ENCODE peak calls at places on chromosomes 11 and 22, in ten cellular contexts. U is CD4-positive, CD25-positive, alpha-beta regulatory T cell; G is astrocyte of the spinal cord; Q is posterior vena cava; R is CD8-positive, alpha-beta memory T cell; O is amniotic stem cell; W is ovary; J is left kidney; L is stimulated activated CD4-positive, alpha-beta T cell treated with anti-CD3 and anti-CD28 coated beads, Interleukin-12 subunit alpha, Interleukin-12 subunit beta, amount 100 ng/mL, for 4 hours; C is effector CD4-positive, alpha-beta T cell. S is an unnamed sample.

GRCh38 chr22:36197065-36197440 is 4.6 kb downstream of the APOL4 start:
- DNase-seq in U (no peak), G (peak), Q (no peak), R (no peak), O (peak), W (peak), J (peak), L (no peak), C (no peak), S (no peak)

GRCh38 chr11:68329993-68330699 is 17.8 kb downstream of the LRP5 start:
- DNase-seq in U (no peak), G (no peak), Q (no peak), R (no peak), O (no peak), W (no peak), J (peak), L (no peak), C (no peak), S (no peak)

GRCh38 chr22:20948989-20949388 is 18.1 kb upstream of the AIFM3 start:
- DNase-seq in U (no peak), G (no peak), Q (no peak), R (no peak), O (no peak), W (no peak), J (no peak), L (no peak), C (no peak), S (no peak)

GRCh38 chr11:70129051-70129592 is 51.0 kb downstream of the ANO1 start:
- DNase-seq in U (no peak), G (no peak), Q (no peak), R (no peak), O (no peak), W (no peak), J (no peak), L (no peak), C (no peak), S (no peak)

GRCh38 chr11:68441466-68442230 is 18.9 kb upstream of the PPP6R3 start:
- DNase-seq in U (no peak), G (peak), Q (no peak), R (no peak), O (peak), W (no peak), J (peak), L (no peak), C (no peak), S (no peak)

GRCh38 chr11:76086713-76087635 is 119.3 kb downstream of the WNT11 start:
- DNase-seq in U (no peak), G (peak), Q (no peak), R (no peak), O (no peak), W (no peak), J (no peak), L (no peak), C (no peak), S (no peak)

GRCh38 chr22:32355760-32356159 is 1.9 kb upstream of the RFPL3 start:
- DNase-seq in U (no peak), G (no peak), Q (no peak), R (no peak), O (no peak), W (no peak), J (peak), L (no peak), C (no peak), S (no peak)

GRCh38 chr11:1297576-1298473 is 11.6 kb downstream of the TOLLIP start:
- DNase-seq in U (no peak), G (no peak), Q (peak), R (no peak), O (no peak), W (peak), J (no peak), L (no peak), C (no peak), S (peak)

GRCh38 chr11:93838967-93839366 is 11.5 kb downstream of the VSTM5 start:
- DNase-seq in U (no peak), G (no peak), Q (no peak), R (no peak), O (no peak), W (no peak), J (no peak), L (no peak), C (no peak), S (no peak)

GRCh38 chr22:20243176-20243544 is 25.0 kb downstream of the RTN4R start:
- DNase-seq in U (no peak), G (no peak), Q (no peak), R (no peak), O (no peak), W (no peak), J (no peak), L (no peak), C (no peak), S (no peak)

GRCh38 chr11:82474876-82475275 is 258.8 kb downstream of the FAM181B start:
- DNase-seq in U (no peak), G (no peak), Q (no peak), R (no peak), O (no peak), W (no peak), J (no peak), L (no peak), C (no peak), S (no peak)

GRCh38 chr11:35185696-35186095 is 46.7 kb downstream of the CD44 start:
- DNase-seq in U (no peak), G (no peak), Q (no peak), R (no peak), O (no peak), W (no peak), J (no peak), L (no peak), C (no peak), S (no peak)

GRCh38 chr22:48753752-48754517 is 1073.7 kb downstream of the BRD1 start:
- DNase-seq in U (no peak), G (no peak), Q (peak), R (peak), O (no peak), W (no peak), J (no peak), L (no peak), C (no peak), S (no peak)

GRCh38 chr22:46754110-46754799 is 8.2 kb upstream of the TBC1D22A start:
- DNase-seq in U (no peak), G (peak), Q (peak), R (no peak), O (peak), W (peak), J (peak), L (no peak), C (no peak), S (no peak)

GRCh38 chr22:25113316-25113721 is 86.3 kb upstream of the CRYBB3 start:
- DNase-seq in U (no peak), G (no peak), Q (no peak), R (no peak), O (no peak), W (no peak), J (no peak), L (no peak), C (no peak), S (no peak)

GRCh38 chr11:42646959-42647358 is 664.8 kb upstream of the API5 start:
- DNase-seq in U (no peak), G (no peak), Q (no peak), R (no peak), O (no peak), W (no peak), J (no peak), L (no peak), C (no peak), S (no peak)

GRCh38 chr11:98701541-98701940 is 319.2 kb upstream of the CNTN5 start:
- DNase-seq in U (no peak), G (peak), Q (no peak), R (no peak), O (no peak), W (no peak), J (no peak), L (no peak), C (no peak), S (no peak)

S was measured in naive thymus-derived CD4-positive, alpha-beta T cell.